ENCODE peak calls at places on chromosome 13, in nine cellular contexts. One of them, this sample, is unnamed. For H3K36me3, the result is how much of the 10 kb centered on the place peaks cover.

GRCh38 chr13:78192721-78193120 is 274.1 kb upstream of the EDNRB start:
- DNase-seq in uterus: no peak
- DNase-seq in mesendoderm: no peak
- DNase-seq in heart left ventricle: no peak
- DNase-seq in adipocyte: peak
- DNase-seq in fibroblast of lung: peak
- DNase-seq in suprapubic skin: no peak
- DNase-seq in adrenal gland: no peak
- DNase-seq in brain microvascular endothelial cell: no peak
- DNase-seq in this sample: no peak

GRCh38 chr13:44299142-44299541 is 74.5 kb upstream of the SERP2 start:
- DNase-seq in uterus: no peak
- DNase-seq in mesendoderm: no peak
- DNase-seq in heart left ventricle: no peak
- DNase-seq in adipocyte: no peak
- DNase-seq in fibroblast of lung: no peak
- DNase-seq in suprapubic skin: no peak
- DNase-seq in adrenal gland: no peak
- DNase-seq in brain microvascular endothelial cell: no peak
- DNase-seq in this sample: no peak

GRCh38 chr13:20006206-20006605 is 47.7 kb downstream of the ZMYM2 start:
- DNase-seq in uterus: no peak
- DNase-seq in mesendoderm: no peak
- DNase-seq in heart left ventricle: no peak
- DNase-seq in adipocyte: no peak
- DNase-seq in fibroblast of lung: peak
- DNase-seq in suprapubic skin: no peak
- DNase-seq in adrenal gland: no peak
- DNase-seq in brain microvascular endothelial cell: peak
- DNase-seq in this sample: no peak

GRCh38 chr13:94345374-94346195 is 133.9 kb downstream of the DCT start:
- DNase-seq in uterus: no peak
- DNase-seq in mesendoderm: peak
- DNase-seq in heart left ventricle: no peak
- DNase-seq in adipocyte: peak
- DNase-seq in fibroblast of lung: peak
- DNase-seq in suprapubic skin: no peak
- DNase-seq in adrenal gland: no peak
- DNase-seq in brain microvascular endothelial cell: no peak
- DNase-seq in this sample: peak

GRCh38 chr13:40031031-40031430 is 375.6 kb downstream of the COG6 start:
- DNase-seq in uterus: no peak
- DNase-seq in mesendoderm: peak
- DNase-seq in heart left ventricle: no peak
- DNase-seq in adipocyte: no peak
- DNase-seq in fibroblast of lung: peak
- DNase-seq in suprapubic skin: no peak
- DNase-seq in adrenal gland: no peak
- DNase-seq in brain microvascular endothelial cell: peak
- DNase-seq in this sample: no peak

GRCh38 chr13:24698686-24699085 is 18.5 kb downstream of the ATP12A start:
- DNase-seq in uterus: no peak
- DNase-seq in mesendoderm: no peak
- DNase-seq in heart left ventricle: no peak
- DNase-seq in adipocyte: no peak
- DNase-seq in fibroblast of lung: no peak
- DNase-seq in suprapubic skin: no peak
- DNase-seq in adrenal gland: no peak
- DNase-seq in brain microvascular endothelial cell: no peak
- DNase-seq in this sample: no peak

GRCh38 chr13:34035676-34036325 is 217.9 kb downstream of the RFC3 start:
- DNase-seq in uterus: no peak
- DNase-seq in mesendoderm: no peak
- DNase-seq in heart left ventricle: no peak
- DNase-seq in adipocyte: no peak
- DNase-seq in fibroblast of lung: no peak
- DNase-seq in suprapubic skin: no peak
- DNase-seq in adrenal gland: peak
- DNase-seq in brain microvascular endothelial cell: no peak
- DNase-seq in this sample: no peak

GRCh38 chr13:23881408-23881785 is 7.8 kb downstream of the MIPEP start:
- DNase-seq in uterus: no peak
- DNase-seq in mesendoderm: peak
- DNase-seq in heart left ventricle: no peak
- DNase-seq in adipocyte: no peak
- DNase-seq in fibroblast of lung: no peak
- DNase-seq in suprapubic skin: no peak
- DNase-seq in adrenal gland: no peak
- DNase-seq in brain microvascular endothelial cell: no peak
- DNase-seq in this sample: no peak

GRCh38 chr13:21330126-21330861 is 128.8 kb downstream of the ZDHHC20 start:
- DNase-seq in uterus: no peak
- DNase-seq in mesendoderm: no peak
- DNase-seq in heart left ventricle: no peak
- DNase-seq in adipocyte: peak
- DNase-seq in fibroblast of lung: peak
- DNase-seq in suprapubic skin: no peak
- DNase-seq in adrenal gland: no peak
- DNase-seq in brain microvascular endothelial cell: peak
- DNase-seq in this sample: no peak

GRCh38 chr13:44273991-44274810 is 99.4 kb upstream of the SERP2 start:
- DNase-seq in uterus: peak
- DNase-seq in mesendoderm: no peak
- DNase-seq in heart left ventricle: no peak
- DNase-seq in adipocyte: peak
- DNase-seq in fibroblast of lung: peak
- DNase-seq in suprapubic skin: no peak
- DNase-seq in adrenal gland: no peak
- DNase-seq in brain microvascular endothelial cell: no peak
- DNase-seq in this sample: peak

GRCh38 chr13:24130134-24130792 is 30.3 kb upstream of the SPATA13 start:
- DNase-seq in uterus: no peak
- DNase-seq in mesendoderm: no peak
- DNase-seq in heart left ventricle: no peak
- DNase-seq in adipocyte: no peak
- DNase-seq in fibroblast of lung: no peak
- DNase-seq in suprapubic skin: no peak
- DNase-seq in adrenal gland: no peak
- DNase-seq in brain microvascular endothelial cell: no peak
- DNase-seq in this sample: peak

GRCh38 chr13:31998131-31998530 is 33.4 kb upstream of the FRY start:
- DNase-seq in uterus: no peak
- DNase-seq in mesendoderm: peak
- DNase-seq in heart left ventricle: no peak
- DNase-seq in adipocyte: peak
- DNase-seq in fibroblast of lung: no peak
- DNase-seq in suprapubic skin: no peak
- DNase-seq in adrenal gland: no peak
- DNase-seq in brain microvascular endothelial cell: no peak
- DNase-seq in this sample: peak

GRCh38 chr13:65679240-65679639 is 1550.9 kb downstream of the PCDH9 start:
- DNase-seq in uterus: no peak
- DNase-seq in mesendoderm: no peak
- DNase-seq in heart left ventricle: no peak
- DNase-seq in adipocyte: peak
- DNase-seq in fibroblast of lung: peak
- DNase-seq in suprapubic skin: no peak
- DNase-seq in adrenal gland: no peak
- DNase-seq in brain microvascular endothelial cell: peak
- DNase-seq in this sample: no peak

GRCh38 chr13:28423010-28423409 is 71.9 kb downstream of the FLT1 start:
- DNase-seq in uterus: no peak
- DNase-seq in mesendoderm: no peak
- DNase-seq in heart left ventricle: peak
- DNase-seq in adipocyte: no peak
- DNase-seq in fibroblast of lung: no peak
- DNase-seq in suprapubic skin: no peak
- DNase-seq in adrenal gland: peak
- DNase-seq in brain microvascular endothelial cell: no peak
- DNase-seq in this sample: no peak

GRCh38 chr13:94322925-94323324 is 156.6 kb downstream of the DCT start:
- DNase-seq in uterus: no peak
- DNase-seq in mesendoderm: no peak
- DNase-seq in heart left ventricle: no peak
- DNase-seq in adipocyte: no peak
- DNase-seq in fibroblast of lung: no peak
- DNase-seq in suprapubic skin: no peak
- DNase-seq in adrenal gland: no peak
- DNase-seq in brain microvascular endothelial cell: no peak
- DNase-seq in this sample: no peak

GRCh38 chr13:74444877-74445479 is 310.8 kb upstream of the KLF12 start:
- DNase-seq in uterus: no peak
- DNase-seq in mesendoderm: no peak
- DNase-seq in heart left ventricle: no peak
- DNase-seq in adipocyte: no peak
- DNase-seq in fibroblast of lung: peak
- DNase-seq in suprapubic skin: no peak
- DNase-seq in adrenal gland: no peak
- DNase-seq in brain microvascular endothelial cell: peak
- DNase-seq in this sample: no peak

GRCh38 chr13:40096357-40096911 is 441.0 kb downstream of the COG6 start:
- DNase-seq in uterus: no peak
- DNase-seq in mesendoderm: no peak
- DNase-seq in heart left ventricle: no peak
- DNase-seq in adipocyte: no peak
- DNase-seq in fibroblast of lung: no peak
- DNase-seq in suprapubic skin: no peak
- DNase-seq in adrenal gland: no peak
- DNase-seq in brain microvascular endothelial cell: no peak
- DNase-seq in this sample: peak

GRCh38 chr13:93172109-93172508 is 54.5 kb upstream of the GPC6 start:
- DNase-seq in uterus: no peak
- DNase-seq in mesendoderm: peak
- DNase-seq in heart left ventricle: no peak
- DNase-seq in adipocyte: no peak
- DNase-seq in fibroblast of lung: no peak
- DNase-seq in suprapubic skin: no peak
- DNase-seq in adrenal gland: no peak
- DNase-seq in brain microvascular endothelial cell: no peak
- DNase-seq in this sample: no peak

GRCh38 chr13:50014404-50014803 is 840 bp upstream of the KCNRG start:
- DNase-seq in uterus: no peak
- DNase-seq in mesendoderm: peak
- DNase-seq in heart left ventricle: no peak
- DNase-seq in adipocyte: no peak
- DNase-seq in fibroblast of lung: no peak
- DNase-seq in suprapubic skin: no peak
- DNase-seq in adrenal gland: no peak
- DNase-seq in brain microvascular endothelial cell: no peak
- DNase-seq in this sample: no peak
- H3K4me3 ChIP-seq in uterus: no peak
- H3K4me3 ChIP-seq in mesendoderm: no peak
- H3K4me3 ChIP-seq in heart left ventricle: no peak
- H3K4me3 ChIP-seq in adipocyte: no peak
- H3K4me3 ChIP-seq in fibroblast of lung: no peak
- H3K4me3 ChIP-seq in suprapubic skin: no peak
- H3K4me3 ChIP-seq in adrenal gland: no peak
- H3K4me3 ChIP-seq in brain microvascular endothelial cell: no peak
- H3K4me3 ChIP-seq in this sample: no peak

DNA sequence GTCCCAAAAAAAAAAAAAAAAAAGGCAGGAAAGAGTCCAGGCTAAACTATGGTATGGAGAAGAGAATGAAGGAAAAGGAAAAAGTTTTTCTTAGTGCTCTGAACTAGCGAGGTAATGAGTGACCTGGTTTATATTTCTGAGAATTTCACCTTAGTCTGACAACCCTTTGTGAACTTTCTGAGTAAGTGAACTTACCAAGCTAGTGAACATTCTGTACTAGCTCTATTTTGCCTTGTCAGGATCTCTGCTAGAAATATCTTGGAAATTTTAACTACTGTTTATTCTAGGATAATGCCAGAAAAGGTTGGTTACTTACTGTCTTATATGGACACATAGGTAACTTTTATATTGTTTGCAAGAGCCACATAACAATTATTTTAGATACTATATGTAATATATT is 4.4 kb downstream of the TRIM13 start:
- DNase-seq in uterus: no peak
- DNase-seq in mesendoderm: no peak
- DNase-seq in heart left ventricle: no peak
- DNase-seq in adipocyte: no peak
- DNase-seq in fibroblast of lung: no peak
- DNase-seq in suprapubic skin: no peak
- DNase-seq in adrenal gland: no peak
- DNase-seq in brain microvascular endothelial cell: no peak
- DNase-seq in this sample: no peak
- H3K36me3 ChIP-seq in uterus: under half
- H3K36me3 ChIP-seq in mesendoderm: under half
- H3K36me3 ChIP-seq in heart left ventricle: half or more
- H3K36me3 ChIP-seq in adipocyte: under half
- H3K36me3 ChIP-seq in fibroblast of lung: under half
- H3K36me3 ChIP-seq in suprapubic skin: under half
- H3K36me3 ChIP-seq in adrenal gland: under half
- H3K36me3 ChIP-seq in brain microvascular endothelial cell: under half
- H3K36me3 ChIP-seq in this sample: under half

GRCh38 chr13:41130356-41130755 is 2.2 kb downstream of the KBTBD6 start:
- DNase-seq in uterus: no peak
- DNase-seq in mesendoderm: no peak
- DNase-seq in heart left ventricle: no peak
- DNase-seq in adipocyte: peak
- DNase-seq in fibroblast of lung: peak
- DNase-seq in suprapubic skin: no peak
- DNase-seq in adrenal gland: no peak
- DNase-seq in brain microvascular endothelial cell: no peak
- DNase-seq in this sample: no peak
- H3K4me3 ChIP-seq in uterus: no peak
- H3K4me3 ChIP-seq in mesendoderm: no peak
- H3K4me3 ChIP-seq in heart left ventricle: peak
- H3K4me3 ChIP-seq in adipocyte: peak
- H3K4me3 ChIP-seq in fibroblast of lung: peak
- H3K4me3 ChIP-seq in suprapubic skin: no peak
- H3K4me3 ChIP-seq in adrenal gland: no peak
- H3K4me3 ChIP-seq in brain microvascular endothelial cell: no peak
- H3K4me3 ChIP-seq in this sample: no peak

GRCh38 chr13:114259974-114260373 is 21.4 kb upstream of the UPF3A start:
- DNase-seq in uterus: no peak
- DNase-seq in mesendoderm: no peak
- DNase-seq in heart left ventricle: no peak
- DNase-seq in adipocyte: no peak
- DNase-seq in fibroblast of lung: no peak
- DNase-seq in suprapubic skin: no peak
- DNase-seq in adrenal gland: no peak
- DNase-seq in brain microvascular endothelial cell: no peak
- DNase-seq in this sample: no peak

GRCh38 chr13:114259374-114259773 is 22.0 kb upstream of the UPF3A start:
- DNase-seq in uterus: no peak
- DNase-seq in mesendoderm: no peak
- DNase-seq in heart left ventricle: no peak
- DNase-seq in adipocyte: no peak
- DNase-seq in fibroblast of lung: no peak
- DNase-seq in suprapubic skin: no peak
- DNase-seq in adrenal gland: no peak
- DNase-seq in brain microvascular endothelial cell: no peak
- DNase-seq in this sample: no peak

GRCh38 chr13:114261328-114261965 is 20.0 kb upstream of the UPF3A start:
- DNase-seq in uterus: no peak
- DNase-seq in mesendoderm: peak
- DNase-seq in heart left ventricle: no peak
- DNase-seq in adipocyte: no peak
- DNase-seq in fibroblast of lung: no peak
- DNase-seq in suprapubic skin: no peak
- DNase-seq in adrenal gland: no peak
- DNase-seq in brain microvascular endothelial cell: no peak
- DNase-seq in this sample: no peak

GRCh38 chr13:114258589-114258988 is 22.8 kb upstream of the UPF3A start:
- DNase-seq in uterus: no peak
- DNase-seq in mesendoderm: no peak
- DNase-seq in heart left ventricle: no peak
- DNase-seq in adipocyte: no peak
- DNase-seq in fibroblast of lung: no peak
- DNase-seq in suprapubic skin: no peak
- DNase-seq in adrenal gland: no peak
- DNase-seq in brain microvascular endothelial cell: no peak
- DNase-seq in this sample: no peak

GRCh38 chr13:114260818-114261217 is 20.6 kb upstream of the UPF3A start:
- DNase-seq in uterus: no peak
- DNase-seq in mesendoderm: no peak
- DNase-seq in heart left ventricle: no peak
- DNase-seq in adipocyte: no peak
- DNase-seq in fibroblast of lung: no peak
- DNase-seq in suprapubic skin: no peak
- DNase-seq in adrenal gland: no peak
- DNase-seq in brain microvascular endothelial cell: no peak
- DNase-seq in this sample: no peak
- H3K36me3 ChIP-seq in uterus: under half
- H3K36me3 ChIP-seq in mesendoderm: under half
- H3K36me3 ChIP-seq in heart left ventricle: half or more
- H3K36me3 ChIP-seq in adipocyte: half or more
- H3K36me3 ChIP-seq in fibroblast of lung: under half
- H3K36me3 ChIP-seq in suprapubic skin: half or more
- H3K36me3 ChIP-seq in adrenal gland: half or more
- H3K36me3 ChIP-seq in brain microvascular endothelial cell: under half
- H3K36me3 ChIP-seq in this sample: under half